ENCODE peak calls at places on chromosomes 13 and 19, in seven cellular contexts. V, N, S, I, H, B and Z are unnamed samples.

GRCh38 chr13:101473458-101473857 is 21.0 kb downstream of the ITGBL1 start:
- DNase-seq in V (no peak), N (peak), S (peak), I (no peak), H (peak), B (peak), Z (no peak)

GRCh38 chr13:66076417-66076816 is 1153.7 kb downstream of the PCDH9 start:
- DNase-seq in V (no peak), N (peak), S (peak), I (no peak), H (no peak), B (no peak), Z (no peak)

GRCh38 chr13:108342369-108343289 is 73.1 kb downstream of the TNFSF13B start:
- DNase-seq in V (no peak), N (peak), S (peak), I (no peak), H (no peak), B (no peak), Z (peak)

GRCh38 chr19:5931251-5931650 is 17.2 kb downstream of the CAPS start:
- DNase-seq in V (no peak), N (no peak), S (no peak), I (no peak), H (no peak), B (no peak), Z (no peak)

GRCh38 chr13:109874921-109875454 is 88.6 kb upstream of the IRS2 start:
- DNase-seq in V (no peak), N (peak), S (peak), I (no peak), H (no peak), B (no peak), Z (no peak)

GRCh38 chr19:19866599-19867248 is 1.0 kb downstream of the ZNF253 start:
- DNase-seq in V (no peak), N (peak), S (peak), I (peak), H (no peak), B (peak), Z (peak)

GRCh38 chr13:98033277-98034247 is 80.1 kb downstream of the IPO5 start:
- DNase-seq in V (peak), N (peak), S (peak), I (peak), H (no peak), B (no peak), Z (peak)

GRCh38 chr13:65679240-65679639 is 1550.9 kb downstream of the PCDH9 start:
- DNase-seq in V (no peak), N (peak), S (peak), I (no peak), H (no peak), B (no peak), Z (no peak)

GRCh38 chr13:46071590-46072249 is 19.2 kb upstream of the ZC3H13 start:
- DNase-seq in V (no peak), N (no peak), S (no peak), I (no peak), H (no peak), B (no peak), Z (no peak)

GRCh38 chr19:43476606-43477005 is 11.2 kb upstream of the LYPD3 start:
- DNase-seq in V (no peak), N (peak), S (peak), I (no peak), H (no peak), B (no peak), Z (no peak)

GRCh38 chr19:52296400-52296772 is 583 bp upstream of the ZNF480 start:
- DNase-seq in V (no peak), N (no peak), S (no peak), I (no peak), H (no peak), B (no peak), Z (no peak)

GRCh38 chr19:7211191-7211988 is 82.8 kb downstream of the INSR start:
- DNase-seq in V (no peak), N (no peak), S (no peak), I (no peak), H (no peak), B (peak), Z (no peak)

GRCh38 chr13:31927219-31927653 is 104.3 kb upstream of the FRY start:
- DNase-seq in V (no peak), N (no peak), S (no peak), I (no peak), H (no peak), B (no peak), Z (peak)

GRCh38 chr13:67119481-67119883 is 110.7 kb downstream of the PCDH9 start:
- DNase-seq in V (no peak), N (peak), S (peak), I (no peak), H (no peak), B (no peak), Z (no peak)

GRCh38 chr13:51066091-51066831 is 44.8 kb downstream of the C13orf42 start:
- DNase-seq in V (no peak), N (peak), S (no peak), I (no peak), H (no peak), B (peak), Z (no peak)

GRCh38 chr13:93797463-93797862 is 570.9 kb downstream of the GPC6 start:
- DNase-seq in V (no peak), N (no peak), S (no peak), I (no peak), H (no peak), B (no peak), Z (no peak)

GRCh38 chr13:113834496-113835200 is 29.2 kb downstream of the GAS6 start:
- DNase-seq in V (no peak), N (no peak), S (no peak), I (no peak), H (no peak), B (no peak), Z (no peak)